ENCODE peak calls at places on chromosomes 2 and 18, in seven cellular contexts. U is kidney epithelial cell; V is M059J; G is C1 segment of cervical spinal cord; C is endothelial cell; S is stimulated activated naive CD4-positive, alpha-beta T cell; P is NCI-H446 treated with DMSO at 0.1 percent for 48 hours. F is an unnamed sample.
A peak's percentile ranks its signal among the peaks of the same experiment; 100 is the strongest.

GRCh38 chr2:224890407-224890806 is 151.9 kb downstream of the DOCK10 start:
- DNase-seq in U (no peak), V (no peak), G (no peak), C (no peak), S (no peak), P (no peak), F (no peak)

GRCh38 chr18:29418136-29418535 is 1241.2 kb upstream of the CDH2 start:
- DNase-seq in U (peak; percentile 63), V (peak; percentile 83), G (no peak), C (no peak), S (no peak), P (no peak), F (peak; percentile 46)

GRCh38 chr2:10957396-10957795 is 45.7 kb downstream of the KCNF1 start:
- DNase-seq in U (no peak), V (no peak), G (no peak), C (no peak), S (no peak), P (no peak), F (no peak)

GRCh38 chr2:200369886-200370285 is 63.4 kb downstream of the SPATS2L start:
- DNase-seq in U (no peak), V (no peak), G (no peak), C (no peak), S (no peak), P (no peak), F (no peak)

GRCh38 chr2:238308177-238308576 is 12.1 kb upstream of the TRAF3IP1 start:
- DNase-seq in U (no peak), V (no peak), G (no peak), C (no peak), S (no peak), P (no peak), F (no peak)

GRCh38 chr2:128384956-128385355 is 66.3 kb upstream of the HS6ST1 start:
- DNase-seq in U (no peak), V (no peak), G (no peak), C (no peak), S (no peak), P (no peak), F (no peak)

GRCh38 chr2:116057538-116057937 is 1615.1 kb downstream of the DPP10 start:
- DNase-seq in U (no peak), V (no peak), G (no peak), C (no peak), S (no peak), P (no peak), F (no peak)

GRCh38 chr18:13611616-13612110 is 114.7 kb downstream of the FAM210A start:
- DNase-seq in U (no peak), V (peak; percentile 8), G (no peak), C (peak; percentile 25), S (no peak), P (no peak), F (no peak)

GRCh38 chr2:136021976-136022375 is 36.5 kb upstream of the DARS1 start:
- DNase-seq in U (no peak), V (no peak), G (no peak), C (no peak), S (no peak), P (no peak), F (no peak)

GRCh38 chr2:85222792-85223191 is 89.6 kb downstream of the TCF7L1 start:
- DNase-seq in U (no peak), V (no peak), G (no peak), C (no peak), S (no peak), P (no peak), F (no peak)

GRCh38 chr2:226657340-226658053 is 142.1 kb downstream of the IRS1 start:
- DNase-seq in U (no peak), V (no peak), G (no peak), C (no peak), S (no peak), P (no peak), F (no peak)

GRCh38 chr2:32772623-32773221 is 144.9 kb downstream of the TTC27 start:
- DNase-seq in U (peak; percentile 1), V (peak; percentile 44), G (no peak), C (peak; percentile 28), S (no peak), P (peak; percentile 25), F (no peak)

F was measured in retinal pigment epithelial cell.